ENCODE peak calls at places on chromosome 11, in five cellular contexts. K is transverse colon, J is neural progenitor cell, U is GM23338, L is ovary. C is an unnamed sample.

GRCh38 chr11:99015634-99016454 is 4.9 kb upstream of the CNTN5 start:
- DNase-seq in K (no peak), J (peak), U (peak), L (no peak), C (no peak)

GRCh38 chr11:67648140-67648795 is 2.3 kb downstream of the ACY3 start:
- DNase-seq in K (peak), J (peak), U (peak), L (no peak), C (no peak)

GRCh38 chr11:7533199-7534029 is 19.6 kb downstream of the PPFIBP2 start:
- DNase-seq in K (no peak), J (no peak), U (no peak), L (no peak), C (no peak)

GRCh38 chr11:65899356-65900124 is 648 bp downstream of the FOSL1 start:
- DNase-seq in K (peak), J (peak), U (peak), L (no peak), C (peak)

GRCh38 chr11:63682045-63682915 is 980 bp downstream of the RTN3 start:
- DNase-seq in K (peak), J (peak), U (peak), L (no peak), C (no peak)

GRCh38 chr11:104163100-104164027 is 583 bp downstream of the PDGFD start:
- DNase-seq in K (no peak), J (peak), U (peak), L (peak), C (peak)

GRCh38 chr11:1148752-1149180 is 9.0 kb upstream of the MUC5AC start:
- DNase-seq in K (peak), J (no peak), U (no peak), L (no peak), C (no peak)

GRCh38 chr11:113281052-113281725 is 33.2 kb upstream of the TTC12 start:
- DNase-seq in K (no peak), J (no peak), U (no peak), L (no peak), C (no peak)

GRCh38 chr11:100863080-100863581 is 176.0 kb downstream of the ARHGAP42 start:
- DNase-seq in K (no peak), J (peak), U (peak), L (no peak), C (peak)

GRCh38 chr11:112166561-112166960 is 611 bp upstream of the TEX12 start:
- DNase-seq in K (peak), J (no peak), U (no peak), L (no peak), C (no peak)

GRCh38 chr11:115741376-115741775 is 237.2 kb upstream of the CADM1 start:
- DNase-seq in K (no peak), J (no peak), U (no peak), L (no peak), C (no peak)

GRCh38 chr11:106077609-106078517 is at the start of gene AASDHPPT:
- DNase-seq in K (no peak), J (no peak), U (peak), L (peak), C (no peak)

GRCh38 chr11:43825217-43825816 is 55.3 kb upstream of the ALKBH3 start:
- DNase-seq in K (no peak), J (peak), U (peak), L (no peak), C (no peak)

GRCh38 chr11:106875013-106875412 is 143.3 kb downstream of the GUCY1A2 start:
- DNase-seq in K (no peak), J (no peak), U (no peak), L (no peak), C (no peak)

GRCh38 chr11:61111786-61112517 is 9.7 kb downstream of the CD5 start:
- DNase-seq in K (no peak), J (no peak), U (no peak), L (no peak), C (no peak)

GRCh38 chr11:68632802-68633201 is 51.5 kb upstream of the GAL start:
- DNase-seq in K (peak), J (peak), U (peak), L (no peak), C (no peak)

GRCh38 chr11:73177380-73178091 is 35.4 kb upstream of the FCHSD2 start:
- DNase-seq in K (no peak), J (no peak), U (no peak), L (peak), C (peak)

GRCh38 chr11:85682330-85683305 is 3.4 kb downstream of the CCDC89 start:
- DNase-seq in K (peak), J (no peak), U (no peak), L (peak), C (peak)

GRCh38 chr11:85685820-85686459 is at the start of gene CCDC89:
- DNase-seq in K (peak), J (peak), U (peak), L (peak), C (peak)

GRCh38 chr11:85679581-85679980 is 6.4 kb downstream of the CCDC89 start:
- DNase-seq in K (no peak), J (no peak), U (no peak), L (no peak), C (no peak)

GRCh38 chr11:85680897-85681296 is 5.1 kb downstream of the CCDC89 start:
- DNase-seq in K (no peak), J (no peak), U (peak), L (no peak), C (no peak)

GRCh38 chr11:85685131-85685819 is 720 bp downstream of the CCDC89 start:
- DNase-seq in K (no peak), J (no peak), U (no peak), L (peak), C (peak)
- H3K4me3 ChIP-seq in K (peak), J (no peak), U (no peak), L (peak), C (peak)

GRCh38 chr11:119155733-119156492 is 7.1 kb downstream of the ABCG4 start:
- DNase-seq in K (peak), J (peak), U (peak), L (no peak), C (no peak)
- TF ChIP-seq CTCF in K (peak), J (peak), U (peak), L (no peak), C (no peak)

DNA sequence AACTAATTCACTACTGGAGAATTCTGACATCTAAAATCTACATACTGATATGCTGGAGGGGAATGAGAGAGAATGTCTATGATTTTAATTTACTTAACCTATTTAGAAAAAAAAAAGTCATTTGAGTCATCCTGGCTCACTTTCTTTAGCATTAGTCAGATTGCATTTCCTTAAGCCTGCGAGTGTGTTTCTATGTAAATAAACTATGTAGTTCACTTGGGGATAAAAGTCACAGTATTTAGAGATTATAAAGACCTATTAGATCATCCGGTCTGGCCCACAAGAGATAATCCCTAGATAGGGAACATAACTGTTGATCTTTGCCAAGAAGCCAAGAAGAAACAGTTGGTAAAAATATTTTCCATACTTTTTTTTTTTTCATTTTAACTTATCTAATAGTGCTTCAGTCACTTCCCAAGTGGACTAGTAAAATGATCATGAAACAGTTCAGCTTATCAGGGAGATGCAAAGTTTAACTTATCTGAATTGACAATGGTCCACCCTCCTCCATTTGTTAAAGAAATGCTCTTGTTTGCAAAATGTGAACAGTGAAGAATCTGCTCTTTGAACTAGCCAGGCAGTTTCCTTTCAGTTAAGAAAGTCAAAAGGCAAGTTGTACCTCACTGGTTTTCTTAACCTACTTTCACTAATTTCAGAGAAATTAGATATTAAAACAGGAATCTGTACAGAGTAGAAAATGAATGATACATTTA is 21.2 kb upstream of the BLID start:
- DNase-seq in K (no peak), J (no peak), U (no peak), L (no peak), C (no peak)
- H3K27ac ChIP-seq in K (peak), J (no peak), U (no peak), L (no peak), C (peak)

GRCh38 chr11:36160115-36160514 is 129.1 kb downstream of the COMMD9 start:
- DNase-seq in K (no peak), J (no peak), U (no peak), L (peak), C (peak)
- H3K4me3 ChIP-seq in K (no peak), J (no peak), U (no peak), L (no peak), C (no peak)

GRCh38 chr11:59152312-59152967 is 9.8 kb downstream of the FAM111A start:
- DNase-seq in K (no peak), J (no peak), U (no peak), L (no peak), C (no peak)

GRCh38 chr11:59158206-59159068 is 13.5 kb upstream of the DTX4 start:
- DNase-seq in K (peak), J (peak), U (peak), L (no peak), C (peak)

GRCh38 chr11:59157433-59157832 is 14.5 kb upstream of the DTX4 start:
- DNase-seq in K (no peak), J (no peak), U (no peak), L (no peak), C (no peak)

GRCh38 chr11:59151761-59152160 is 9.1 kb downstream of the FAM111A start:
- DNase-seq in K (no peak), J (no peak), U (no peak), L (no peak), C (no peak)

DNA sequence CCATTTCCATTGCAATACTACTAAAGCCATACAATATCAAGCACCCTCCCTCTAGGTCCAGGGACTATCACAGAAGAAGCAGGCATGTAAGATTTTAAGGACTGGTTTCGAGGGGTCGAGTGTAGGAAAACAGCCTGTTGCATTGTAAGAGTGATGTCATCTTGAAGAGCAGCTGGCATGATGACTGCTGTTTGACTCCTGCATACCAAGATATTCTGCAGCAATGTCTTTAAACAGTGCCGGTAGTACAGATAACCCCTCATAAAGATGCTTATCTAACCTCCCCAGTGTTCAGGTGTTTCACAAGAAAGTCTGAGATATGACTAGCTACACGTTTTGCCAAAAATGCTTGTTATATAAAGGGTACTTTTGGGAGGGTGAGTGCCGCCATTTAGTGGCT is 11.9 kb downstream of the FAM111A start:
- DNase-seq in K (no peak), J (no peak), U (no peak), L (no peak), C (no peak)
- TF ChIP-seq CTCF in K (no peak), J (no peak), U (no peak), L (no peak), C (no peak)

GRCh38 chr11:3226846-3227567 is 5.2 kb downstream of the MRGPRE start:
- DNase-seq in K (no peak), J (no peak), U (no peak), L (peak), C (no peak)

GRCh38 chr11:3225159-3225758 is 6.6 kb upstream of the MRGPRG start:
- DNase-seq in K (no peak), J (no peak), U (no peak), L (peak), C (no peak)

GRCh38 chr11:3227568-3228444 is 4.4 kb downstream of the MRGPRE start:
- DNase-seq in K (no peak), J (no peak), U (no peak), L (no peak), C (no peak)

GRCh38 chr11:3224730-3225098 is 6.1 kb upstream of the MRGPRG start:
- DNase-seq in K (no peak), J (no peak), U (no peak), L (no peak), C (no peak)

GRCh38 chr11:3225826-3226750 is 6.1 kb downstream of the MRGPRE start:
- DNase-seq in K (no peak), J (no peak), U (no peak), L (no peak), C (no peak)
- H3K27ac ChIP-seq in K (no peak), J (no peak), U (no peak), L (no peak), C (no peak)

DNA sequence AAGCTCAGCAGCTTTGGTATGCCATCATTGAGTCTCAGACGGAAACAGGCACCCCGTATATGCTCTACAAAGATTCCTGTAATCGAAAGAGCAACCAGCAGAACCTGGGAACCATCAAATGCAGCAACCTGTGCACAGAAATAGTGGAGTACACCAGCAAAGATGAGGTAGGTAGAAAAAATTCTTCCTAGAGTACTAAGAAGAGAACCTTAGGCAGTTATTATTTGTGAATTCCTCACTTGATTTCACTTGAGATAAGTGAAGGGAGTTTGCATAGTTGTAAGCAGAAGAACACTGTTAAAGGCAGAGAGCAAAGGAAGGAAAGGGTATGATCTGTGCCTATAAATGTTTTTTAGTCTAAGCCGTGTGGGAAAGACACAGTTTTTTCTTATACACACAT is 28.6 kb downstream of the RRM1 start:
- DNase-seq in K (no peak), J (no peak), U (no peak), L (no peak), C (no peak)
- H3K4me3 ChIP-seq in K (no peak), J (no peak), U (no peak), L (no peak), C (no peak)

C was measured in heart left ventricle.